ENCODE peak calls at places on chromosomes 2 and 18, in four cellular contexts. One of them, this sample, is unnamed. For H3K9me3, the result is how much of the 10 kb centered on the place peaks cover.

GRCh38 chr2:38146917-38147307 is 71.0 kb upstream of the CYP1B1 start:
- DNase-seq in transverse colon: no peak
- DNase-seq in neural progenitor cell: no peak
- DNase-seq in DND-41: no peak
- DNase-seq in this sample: no peak

GRCh38 chr2:176080540-176081355 is 3.0 kb downstream of the EVX2 start:
- DNase-seq in DND-41: no peak
- DNase-seq in neural progenitor cell: no peak
- DNase-seq in transverse colon: peak
- DNase-seq in this sample: no peak

GRCh38 chr2:233556756-233557736 is 9.5 kb downstream of the USP40 start:
- DNase-seq in DND-41: peak
- DNase-seq in neural progenitor cell: no peak
- DNase-seq in transverse colon: no peak
- DNase-seq in this sample: no peak

GRCh38 chr2:227939271-227940027 is 68.0 kb downstream of the DAW1 start:
- DNase-seq in DND-41: no peak
- DNase-seq in transverse colon: no peak
- DNase-seq in neural progenitor cell: peak
- DNase-seq in this sample: no peak

GRCh38 chr2:9984217-9984739 is 32.8 kb downstream of the GRHL1 start:
- DNase-seq in DND-41: peak
- DNase-seq in transverse colon: no peak
- DNase-seq in neural progenitor cell: peak
- DNase-seq in this sample: no peak

GRCh38 chr18:31042391-31043181 is at the start of gene DSC3:
- DNase-seq in transverse colon: peak
- DNase-seq in DND-41: no peak
- DNase-seq in neural progenitor cell: peak
- DNase-seq in this sample: no peak

GRCh38 chr2:134466141-134466540 is 212.3 kb downstream of the MGAT5 start:
- DNase-seq in transverse colon: no peak
- DNase-seq in neural progenitor cell: peak
- DNase-seq in DND-41: peak
- DNase-seq in this sample: peak

GRCh38 chr2:205692095-205692494 is 9.8 kb downstream of the NRP2 start:
- DNase-seq in transverse colon: no peak
- DNase-seq in neural progenitor cell: no peak
- DNase-seq in DND-41: no peak
- DNase-seq in this sample: no peak

GRCh38 chr2:83633435-83633834 is 825.6 kb downstream of the SUCLG1 start:
- DNase-seq in DND-41: no peak
- DNase-seq in neural progenitor cell: no peak
- DNase-seq in transverse colon: no peak
- DNase-seq in this sample: no peak
- H3K9me3 ChIP-seq in DND-41: under half
- H3K9me3 ChIP-seq in neural progenitor cell: under half
- H3K9me3 ChIP-seq in transverse colon: under half
- H3K9me3 ChIP-seq in this sample: under half

DNA sequence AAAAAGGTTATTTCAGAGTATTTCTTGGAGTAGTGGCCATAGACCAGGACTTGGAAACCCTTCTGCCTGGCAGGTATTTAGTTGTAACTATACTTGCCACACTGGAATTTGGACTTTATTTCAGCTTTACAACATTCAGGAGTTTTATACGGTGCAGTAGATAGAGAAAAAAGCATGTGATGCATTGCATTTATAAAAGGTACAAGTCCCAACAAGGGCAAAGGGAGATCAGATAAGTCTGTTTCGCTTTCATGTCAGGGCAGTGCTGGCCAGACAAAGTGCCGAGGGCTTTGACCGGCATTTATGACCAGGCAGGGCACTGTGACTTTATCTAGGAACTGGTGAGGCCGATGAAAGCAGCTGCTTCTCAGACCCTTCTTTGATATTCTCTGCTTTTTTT is 145.4 kb downstream of the RTN4 start:
- DNase-seq in neural progenitor cell: no peak
- DNase-seq in DND-41: no peak
- DNase-seq in transverse colon: peak
- DNase-seq in this sample: no peak
- H3K27ac ChIP-seq in neural progenitor cell: no peak
- H3K27ac ChIP-seq in DND-41: no peak
- H3K27ac ChIP-seq in transverse colon: peak
- H3K27ac ChIP-seq in this sample: no peak

GRCh38 chr2:222882484-222882928 is 21.7 kb downstream of the ACSL3 start:
- DNase-seq in neural progenitor cell: no peak
- DNase-seq in transverse colon: no peak
- DNase-seq in DND-41: no peak
- DNase-seq in this sample: no peak
- H3K4me3 ChIP-seq in neural progenitor cell: no peak
- H3K4me3 ChIP-seq in transverse colon: no peak
- H3K4me3 ChIP-seq in DND-41: no peak
- H3K4me3 ChIP-seq in this sample: no peak

DNA sequence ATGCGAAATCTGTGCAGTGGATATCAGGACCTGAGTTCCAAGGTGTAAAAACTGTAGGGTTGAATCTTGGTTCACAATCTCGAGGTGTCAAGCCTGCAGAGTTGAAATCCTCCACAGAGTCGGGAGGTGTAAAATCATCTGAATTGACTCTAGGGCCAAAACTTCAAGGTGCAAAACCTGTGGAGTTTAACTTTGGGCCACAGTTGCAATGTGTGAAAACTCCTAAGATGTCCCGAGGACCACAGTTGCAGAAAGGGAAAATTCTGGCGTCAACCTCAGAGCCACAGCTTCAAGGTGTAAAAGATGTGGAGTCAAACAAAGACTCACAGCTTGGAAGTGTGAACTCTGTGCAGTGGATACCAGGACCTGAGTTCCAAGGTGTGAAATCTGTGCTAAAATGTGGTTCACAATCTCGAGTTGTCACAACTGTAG is 9.8 kb upstream of the ZNF512 start:
- DNase-seq in transverse colon: no peak
- DNase-seq in DND-41: no peak
- DNase-seq in neural progenitor cell: no peak
- DNase-seq in this sample: no peak
- H3K9me3 ChIP-seq in transverse colon: under half
- H3K9me3 ChIP-seq in DND-41: under half
- H3K9me3 ChIP-seq in neural progenitor cell: under half
- H3K9me3 ChIP-seq in this sample: under half

GRCh38 chr2:36376992-36377738 is 21.6 kb downstream of the CRIM1 start:
- DNase-seq in neural progenitor cell: no peak
- DNase-seq in DND-41: no peak
- DNase-seq in transverse colon: peak
- DNase-seq in this sample: no peak
- H3K27ac ChIP-seq in neural progenitor cell: no peak
- H3K27ac ChIP-seq in DND-41: no peak
- H3K27ac ChIP-seq in transverse colon: peak
- H3K27ac ChIP-seq in this sample: no peak

DNA sequence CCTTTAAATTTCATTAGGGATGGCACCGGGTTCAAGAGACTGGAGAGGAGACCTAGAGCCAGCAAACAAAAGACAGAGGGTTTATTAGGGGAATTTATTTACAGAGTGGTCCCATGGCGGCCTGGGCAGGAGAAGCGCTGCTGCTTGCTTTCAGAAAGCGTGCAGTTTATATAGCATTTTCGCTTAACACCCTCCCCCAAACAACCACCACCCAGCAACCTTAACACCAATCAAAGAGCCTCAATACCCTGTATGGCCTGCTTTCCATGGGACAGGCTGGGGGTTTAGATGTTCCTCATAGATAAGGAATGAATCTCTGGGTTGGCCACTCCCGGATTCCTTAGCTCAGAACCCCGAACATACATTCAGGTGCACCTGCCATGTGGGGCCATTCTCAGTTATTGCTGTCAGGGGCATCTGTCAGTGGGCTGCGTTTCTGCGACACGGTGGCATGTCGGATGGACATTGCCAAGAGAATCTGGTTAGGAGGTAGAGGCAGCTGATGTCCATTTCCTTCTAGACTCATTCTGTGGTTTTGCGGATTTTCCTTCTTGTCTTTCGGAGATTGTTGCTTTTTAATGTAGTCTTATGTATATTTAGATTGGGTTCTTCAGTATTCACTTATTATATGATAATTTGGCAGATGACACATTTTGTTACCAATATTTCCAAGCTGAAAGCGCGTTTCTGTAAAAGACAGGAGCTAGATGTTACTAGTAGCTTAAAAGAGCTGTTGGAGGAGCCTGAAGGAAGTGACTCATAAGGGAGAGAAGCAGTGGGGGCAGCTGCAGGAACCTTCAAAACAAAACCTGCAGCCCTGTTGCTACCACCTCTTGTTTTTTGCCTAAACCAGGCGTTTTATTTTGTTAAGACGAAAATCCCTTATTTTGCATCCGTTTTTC is 7.2 kb downstream of the AGAP1 start:
- DNase-seq in transverse colon: no peak
- DNase-seq in neural progenitor cell: peak
- DNase-seq in DND-41: peak
- DNase-seq in this sample: no peak
- H3K4me3 ChIP-seq in transverse colon: no peak
- H3K4me3 ChIP-seq in neural progenitor cell: peak
- H3K4me3 ChIP-seq in DND-41: no peak
- H3K4me3 ChIP-seq in this sample: no peak

GRCh38 chr2:63300835-63301234 is 250.2 kb downstream of the OTX1 start:
- DNase-seq in DND-41: no peak
- DNase-seq in neural progenitor cell: peak
- DNase-seq in transverse colon: no peak
- DNase-seq in this sample: no peak
- H3K9me3 ChIP-seq in DND-41: half or more
- H3K9me3 ChIP-seq in neural progenitor cell: under half
- H3K9me3 ChIP-seq in transverse colon: under half
- H3K9me3 ChIP-seq in this sample: under half

This sample was measured in CD4-positive, CD25-positive, alpha-beta regulatory T cell.